ENCODE peak calls at places on chromosomes 13 and 19, in eight cellular contexts. H is MM.1S; Y is right cardiac atrium; X is fibroblast of the aortic adventitia; D is stimulated activated naive B cell treated with anti-CD40 and anti-IgM and Interleukin-4, amounts not matched to agents 10 μg/mL and 1 μg/mL and 100 μg/mL, for 72 hours; K is choroid plexus epithelial cell; A is mucosa of gallbladder; J is left cardiac atrium. M is an unnamed sample.

GRCh38 chr19:49396738-49397505 is 8.9 kb downstream of the KASH5 start:
- DNase-seq in A (no peak), H (no peak), J (no peak), K (no peak), Y (no peak), X (no peak), D (no peak), M (no peak)

GRCh38 chr19:1264801-1265610 is 4.1 kb upstream of the CIRBP start:
- DNase-seq in H (no peak), A (no peak), X (peak; percentile 84), D (peak; percentile 72), J (peak; percentile 84), K (peak; percentile 84), Y (peak; percentile 87), M (no peak)

GRCh38 chr13:107866666-107867623 is 348.4 kb downstream of the LIG4 start:
- DNase-seq in K (peak; percentile 59), Y (peak; percentile 39), D (no peak), J (peak; percentile 28), H (no peak), A (no peak), X (peak; percentile 24), M (no peak)

GRCh38 chr19:13056052-13056660 is 46.5 kb downstream of the LYL1 start:
- DNase-seq in D (no peak), Y (peak; percentile 84), H (no peak), A (peak; percentile 65), J (peak; percentile 77), K (peak; percentile 66), X (peak; percentile 78), M (no peak)

GRCh38 chr13:66513728-66514127 is 716.4 kb downstream of the PCDH9 start:
- DNase-seq in J (no peak), H (peak; percentile 76), D (no peak), Y (no peak), X (peak; percentile 58), A (no peak), K (peak; percentile 75), M (no peak)

GRCh38 chr19:10773969-10774368 is 56.1 kb downstream of the DNM2 start:
- DNase-seq in H (peak; percentile 25), A (no peak), J (no peak), D (no peak), K (no peak), Y (no peak), X (no peak), M (no peak)

GRCh38 chr13:35770756-35771291 is 294.3 kb upstream of the MAB21L1 start:
- DNase-seq in A (no peak), X (no peak), K (no peak), H (no peak), J (no peak), D (no peak), Y (no peak), M (no peak)

GRCh38 chr19:3313199-3313575 is 53.2 kb upstream of the NFIC start:
- DNase-seq in X (no peak), H (no peak), Y (no peak), D (no peak), K (no peak), J (no peak), A (no peak), M (no peak)

GRCh38 chr19:13796301-13797057 is 1.2 kb downstream of the ZSWIM4 start:
- DNase-seq in D (no peak), H (no peak), J (peak; percentile 91), Y (peak; percentile 89), A (peak; percentile 57), K (peak; percentile 86), X (peak; percentile 97), M (no peak)

GRCh38 chr13:106182404-106182803 is 353.1 kb downstream of the EFNB2 start:
- DNase-seq in X (peak; percentile 60), A (no peak), Y (no peak), H (no peak), J (no peak), D (no peak), K (peak; percentile 91), M (no peak)

GRCh38 chr19:3573162-3573857 is 566 bp downstream of the HMG20B start:
- DNase-seq in Y (peak; percentile 76), D (no peak), J (peak; percentile 57), K (peak; percentile 17), A (no peak), H (no peak), X (no peak), M (no peak)

GRCh38 chr13:78958019-78958418 is 299.1 kb upstream of the OBI1 start:
- DNase-seq in A (no peak), D (no peak), X (no peak), J (no peak), Y (no peak), K (no peak), H (no peak), M (no peak)

GRCh38 chr13:28401303-28402056 is 93.4 kb downstream of the FLT1 start:
- DNase-seq in A (no peak), D (no peak), H (no peak), X (peak; percentile 73), Y (no peak), J (no peak), K (peak; percentile 84), M (no peak)

GRCh38 chr13:74270018-74270417 is 135.8 kb upstream of the KLF12 start:
- DNase-seq in K (no peak), D (no peak), A (no peak), J (no peak), H (no peak), Y (no peak), X (no peak), M (no peak)

GRCh38 chr13:52454459-52454824 is 836 bp upstream of the CKAP2 start:
- DNase-seq in J (no peak), K (peak; percentile 17), X (peak; percentile 10), A (no peak), Y (no peak), D (peak; percentile 32), H (peak; percentile 79), M (peak; percentile 78)

GRCh38 chr13:95292622-95293021 is 8.6 kb downstream of the ABCC4 start:
- DNase-seq in H (no peak), J (no peak), Y (no peak), K (no peak), A (no peak), D (no peak), X (no peak), M (no peak)

GRCh38 chr13:109671919-109672318 is 114.5 kb downstream of the IRS2 start:
- DNase-seq in H (no peak), X (no peak), Y (no peak), A (no peak), K (no peak), D (no peak), J (no peak), M (no peak)

GRCh38 chr13:40629678-40630384 is 36.6 kb downstream of the FOXO1 start:
- DNase-seq in K (no peak), A (no peak), Y (no peak), J (no peak), D (no peak), X (no peak), H (peak; percentile 8), M (peak; percentile 67)

GRCh38 chr13:99968521-99969367 is 2.8 kb downstream of the ZIC5 start:
- DNase-seq in J (no peak), H (no peak), D (no peak), X (no peak), Y (no peak), K (peak; percentile 61), A (no peak), M (no peak)

GRCh38 chr13:26482451-26483197 is 74.9 kb upstream of the WASF3 start:
- DNase-seq in D (peak; percentile 62), J (peak; percentile 55), H (peak; percentile 75), K (peak; percentile 87), Y (no peak), A (peak; percentile 64), X (peak; percentile 83), M (peak; percentile 51)

GRCh38 chr19:19280561-19280960 is 7.5 kb upstream of the TM6SF2 start:
- DNase-seq in H (no peak), Y (peak; percentile 38), A (no peak), X (peak; percentile 23), J (no peak), D (no peak), K (no peak), M (no peak)

GRCh38 chr13:24287748-24288287 is 21.6 kb upstream of the C1QTNF9 start:
- DNase-seq in H (no peak), J (no peak), Y (no peak), D (no peak), X (no peak), A (no peak), K (no peak), M (no peak)

M was measured in GM12864.